ENCODE peak calls at places on chromosomes 16 and 17, in five cellular contexts. Q, Z, V, W and L are unnamed samples.

GRCh38 chr16:962901-963814 is 7.6 kb downstream of the LMF1 start:
- DNase-seq in Q (no peak), V (no peak), W (no peak), Z (no peak), L (no peak)

GRCh38 chr16:85210423-85211169 is 98.3 kb upstream of the CIBAR2 start:
- DNase-seq in Z (no peak), W (no peak), V (no peak), Q (no peak), L (no peak)

GRCh38 chr16:87538594-87538993 is 45.8 kb upstream of the ZCCHC14 start:
- DNase-seq in Z (no peak), V (no peak), Q (no peak), W (no peak), L (no peak)

GRCh38 chr17:67403483-67403882 is 26.4 kb downstream of the PITPNC1 start:
- DNase-seq in W (no peak), Q (no peak), Z (no peak), V (no peak), L (no peak)

GRCh38 chr17:57670769-57671545 is 74.1 kb downstream of the CCDC182 start:
- DNase-seq in W (no peak), Q (no peak), V (no peak), Z (no peak), L (no peak)

GRCh38 chr16:47927330-47927729 is 228.5 kb downstream of the ABCC12 start:
- DNase-seq in V (no peak), W (no peak), Z (no peak), Q (no peak), L (no peak)

GRCh38 chr17:8861482-8862181 is 5.8 kb downstream of the PIK3R6 start:
- DNase-seq in W (no peak), Z (no peak), Q (no peak), V (no peak), L (no peak)

GRCh38 chr17:3551189-3551588 is 6.4 kb downstream of the TRPV3 start:
- DNase-seq in V (no peak), W (no peak), Z (no peak), Q (no peak), L (peak)

GRCh38 chr17:60333628-60334031 is 58.3 kb downstream of the USP32 start:
- DNase-seq in Q (no peak), Z (no peak), V (no peak), W (no peak), L (no peak)

GRCh38 chr17:44804301-44805061 is 25.6 kb downstream of the GJC1 start:
- DNase-seq in Z (no peak), Q (no peak), V (no peak), W (no peak), L (no peak)

GRCh38 chr16:29898135-29898534 is 1.2 kb downstream of the SEZ6L2 start:
- DNase-seq in Q (no peak), V (no peak), Z (no peak), W (no peak), L (no peak)

GRCh38 chr17:42405963-42406495 is 17.0 kb downstream of the CAVIN1 start:
- DNase-seq in V (peak), Z (peak), Q (no peak), W (no peak), L (peak)

GRCh38 chr17:29107933-29108805 is 65.2 kb downstream of the PIPOX start:
- DNase-seq in V (no peak), Q (peak), Z (peak), W (no peak), L (no peak)

GRCh38 chr16:24685539-24686432 is 43.7 kb upstream of the TNRC6A start:
- DNase-seq in Z (peak), Q (no peak), W (no peak), V (peak), L (peak)

GRCh38 chr17:64780096-64781012 is 118.2 kb upstream of the SMURF2 start:
- DNase-seq in V (no peak), Q (peak), W (no peak), Z (no peak), L (peak)

GRCh38 chr16:1494129-1494640 is 1.0 kb downstream of the TELO2 start:
- DNase-seq in Q (no peak), Z (peak), V (no peak), W (no peak), L (peak)

GRCh38 chr17:49361129-49361901 is 735 bp downstream of the ZNF652 start:
- DNase-seq in Z (peak), V (peak), Q (no peak), W (peak), L (peak)

GRCh38 chr17:79699386-79700036 is 31.2 kb upstream of the ENPP7 start:
- DNase-seq in Q (peak), Z (no peak), V (peak), W (no peak), L (peak)

GRCh38 chr17:8025176-8025911 is 13.5 kb upstream of the ALOX15B start:
- DNase-seq in Q (no peak), W (no peak), V (no peak), Z (no peak), L (no peak)

GRCh38 chr16:57564571-57565270 is 22.3 kb downstream of the ADGRG5 start:
- DNase-seq in Z (no peak), Q (no peak), W (no peak), V (no peak), L (no peak)

GRCh38 chr16:506246-506546 is 21.3 kb upstream of the CAPN15 start:
- DNase-seq in Q (no peak), V (no peak), Z (no peak), W (no peak), L (no peak)

GRCh38 chr16:86300746-86301480 is 209.4 kb upstream of the FOXF1 start:
- DNase-seq in V (peak), Z (no peak), W (no peak), Q (no peak), L (peak)
- TF ChIP-seq EZH2 in V (no peak), Z (peak), W (no peak), Q (no peak), L (no peak)

DNA sequence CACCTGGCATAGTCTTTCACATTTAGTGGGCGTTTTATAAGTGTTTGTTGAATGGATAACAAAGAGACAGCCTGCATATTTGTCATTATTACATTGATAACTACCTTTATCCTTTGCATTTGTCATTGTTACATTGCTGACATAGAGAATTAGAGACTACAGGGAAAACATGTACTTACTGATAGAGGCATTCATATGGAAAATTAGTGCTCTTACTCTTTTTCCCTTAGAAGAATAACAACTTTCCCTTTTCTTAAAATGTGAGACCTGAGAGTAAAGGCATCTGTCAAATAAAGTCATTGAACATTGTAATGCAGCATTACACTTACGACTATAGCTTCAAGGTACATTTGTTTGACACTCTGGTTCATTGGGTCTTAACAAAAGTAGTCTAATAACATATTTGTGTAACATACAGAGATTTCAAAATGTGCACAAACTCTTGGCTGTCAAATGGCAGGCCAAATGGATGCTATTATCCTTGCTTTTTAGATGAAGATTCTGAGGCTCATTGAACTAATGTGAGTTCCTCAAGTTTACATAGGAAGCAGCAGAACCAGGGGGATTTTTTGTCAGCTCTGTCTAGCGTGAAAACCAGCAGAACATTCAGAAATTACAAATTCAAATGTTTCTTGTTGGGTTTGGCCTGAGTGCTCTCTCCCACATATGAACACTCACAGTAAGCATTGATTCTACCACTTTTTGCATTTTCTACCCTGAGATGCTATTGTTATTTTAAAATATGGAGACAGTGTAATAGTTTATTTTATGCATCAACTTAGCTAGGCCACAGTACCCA is 28.5 kb downstream of the SMIM36 start:
- DNase-seq in Q (no peak), W (no peak), V (no peak), Z (no peak), L (no peak)
- TF ChIP-seq REST in Q (no peak), W (no peak), V (no peak), Z (no peak), L (no peak)

DNA sequence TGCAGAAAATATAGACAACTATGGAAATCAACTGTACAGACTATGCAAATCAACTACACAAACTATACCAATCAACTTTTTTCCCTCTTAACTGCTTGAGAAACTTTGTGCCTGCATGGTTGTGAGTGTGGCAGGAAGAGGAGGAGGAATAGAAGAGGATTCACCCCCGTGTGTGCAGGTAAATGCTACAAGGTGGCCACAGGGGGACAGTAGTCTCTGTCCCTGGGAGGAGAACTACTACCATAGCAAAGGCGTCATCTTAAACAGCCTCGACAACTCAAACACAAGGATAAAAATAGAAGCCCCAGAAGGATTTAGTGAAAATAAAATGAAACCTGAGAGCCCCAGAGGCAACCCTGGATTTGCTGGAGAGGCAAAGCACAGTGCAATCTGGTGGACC is 199.6 kb upstream of the DYNLRB2 start:
- DNase-seq in W (no peak), V (no peak), Q (no peak), Z (peak), L (no peak)
- TF ChIP-seq EZH2 in W (no peak), V (no peak), Q (no peak), Z (no peak), L (no peak)

GRCh38 chr17:38705803-38706624 is 941 bp downstream of the MLLT6 start:
- DNase-seq in Z (peak), Q (no peak), V (peak), W (no peak), L (peak)
- TF ChIP-seq REST in Z (no peak), Q (no peak), V (no peak), W (no peak), L (no peak)